ENCODE peak calls at places on chromosomes 12 and 14, in four cellular contexts. S is activated CD8-positive, alpha-beta T cell treated with anti-CD3 and anti-CD28 coated beads, Interleukin-2, amount 10 ng/mL, durations not matched to agents 7 days and 5 days; N is ascending aorta; I is lower lobe of right lung. V is an unnamed sample.

GRCh38 chr14:69772082-69773017 is 5.4 kb downstream of the SRSF5 start:
- DNase-seq in S (no peak), N (no peak), I (no peak), V (no peak)

GRCh38 chr12:103524238-103524875 is 28.6 kb upstream of the C12orf42 start:
- DNase-seq in S (no peak), N (no peak), I (no peak), V (no peak)

GRCh38 chr12:98579347-98579746 is 14.1 kb upstream of the SLC25A3 start:
- DNase-seq in S (no peak), N (no peak), I (no peak), V (no peak)

GRCh38 chr12:105835505-105835904 is 303.2 kb downstream of the NUAK1 start:
- DNase-seq in S (no peak), N (no peak), I (no peak), V (no peak)

GRCh38 chr14:102196436-102197230 is 56.9 kb downstream of the WDR20 start:
- DNase-seq in S (no peak), N (no peak), I (no peak), V (no peak)

GRCh38 chr12:57846577-57847319 is at the start of gene CTDSP2:
- DNase-seq in S (peak), N (peak), I (peak), V (peak)

GRCh38 chr12:123512838-123513665 is 20.5 kb downstream of the RILPL1 start:
- DNase-seq in S (no peak), N (no peak), I (peak), V (no peak)

GRCh38 chr14:89466939-89467338 is 49.9 kb upstream of the FOXN3 start:
- DNase-seq in S (no peak), N (no peak), I (no peak), V (no peak)

GRCh38 chr12:104414581-104415305 is 42.0 kb upstream of the CHST11 start:
- DNase-seq in S (no peak), N (no peak), I (no peak), V (no peak)

GRCh38 chr12:47808049-47808448 is 11.7 kb downstream of the HDAC7 start:
- DNase-seq in S (peak), N (peak), I (peak), V (no peak)

GRCh38 chr12:79252358-79253075 is 387.9 kb downstream of the SYT1 start:
- DNase-seq in S (no peak), N (no peak), I (no peak), V (no peak)

GRCh38 chr14:34237677-34238076 is 224.4 kb downstream of the SPTSSA start:
- DNase-seq in S (no peak), N (no peak), I (no peak), V (no peak)

V was measured in AG04449.